ENCODE peak calls at places on chromosomes 5 and 9, in eight cellular contexts. I, Y, W, L, T, P, B and G are unnamed samples.

GRCh38 chr5:79236970-79237734 is 1.2 kb downstream of the JMY start:
- DNase-seq in W (peak; percentile 54), Y (peak; percentile 56), P (peak; percentile 85), B (peak; percentile 69), T (peak; percentile 16), L (peak; percentile 35), I (peak; percentile 17), G (peak; percentile 36)

GRCh38 chr9:21096901-21097255 is 19.1 kb upstream of the IFNB1 start:
- DNase-seq in W (no peak), L (no peak), B (no peak), I (no peak), P (no peak), Y (no peak), T (no peak), G (no peak)

GRCh38 chr5:160923927-160924705 is 72.1 kb upstream of the ATP10B start:
- DNase-seq in W (peak; percentile 34), I (no peak), T (no peak), L (no peak), B (no peak), Y (peak; percentile 93), P (no peak), G (peak; percentile 79)

GRCh38 chr5:159309689-159310433 is 20.4 kb downstream of the IL12B start:
- DNase-seq in Y (no peak), I (no peak), P (no peak), T (no peak), W (no peak), L (no peak), B (peak; percentile 54), G (no peak)

GRCh38 chr5:134554319-134555222 is 29.1 kb downstream of the JADE2 start:
- DNase-seq in P (no peak), B (peak; percentile 78), I (peak; percentile 75), Y (no peak), W (peak; percentile 81), L (peak; percentile 60), T (peak; percentile 85), G (peak; percentile 36)

GRCh38 chr5:2669259-2669658 is 82.2 kb downstream of the IRX2 start:
- DNase-seq in B (no peak), W (no peak), P (no peak), I (no peak), T (no peak), L (no peak), Y (no peak), G (no peak)

GRCh38 chr5:35851282-35851681 is 5.4 kb upstream of the IL7R start:
- DNase-seq in I (no peak), L (no peak), W (peak; percentile 54), P (no peak), T (no peak), Y (no peak), B (no peak), G (no peak)

GRCh38 chr9:95076696-95077052 is 240.8 kb downstream of the FANCC start:
- DNase-seq in Y (no peak), W (no peak), B (no peak), L (no peak), T (no peak), I (no peak), P (no peak), G (no peak)

GRCh38 chr9:23702311-23702922 is 123.6 kb downstream of the ELAVL2 start:
- DNase-seq in Y (no peak), W (peak; percentile 71), L (no peak), T (no peak), I (no peak), P (no peak), B (no peak), G (no peak)

GRCh38 chr5:172274951-172275753 is 8.4 kb downstream of the UBTD2 start:
- DNase-seq in L (no peak), P (no peak), I (no peak), B (no peak), W (no peak), T (peak; percentile 87), Y (no peak), G (no peak)

DNA sequence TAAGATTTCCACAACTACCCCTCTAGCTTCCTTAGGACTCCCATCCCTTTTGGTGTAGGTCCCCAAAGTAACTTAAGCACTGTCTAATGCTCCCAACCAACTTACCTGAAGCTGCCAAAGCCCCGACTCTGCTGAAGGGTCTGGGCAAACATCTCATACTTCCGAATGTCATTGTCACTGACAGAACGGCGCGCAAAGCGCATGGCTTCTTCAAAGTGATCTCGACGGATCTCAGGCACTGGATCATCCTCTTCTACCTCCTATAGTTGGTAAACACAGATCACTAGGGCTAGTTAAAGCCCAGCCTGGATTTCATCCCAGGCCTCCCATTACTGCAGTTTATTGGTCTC is 15.2 kb downstream of the VCP start:
- DNase-seq in W (no peak), B (no peak), T (no peak), L (no peak), I (no peak), Y (no peak), P (no peak), G (no peak)
- H3K27ac ChIP-seq in W (no peak overlapping the region), B (no peak overlapping the region), T (no peak overlapping the region), L (no peak overlapping the region), I (no peak overlapping the region), Y (no peak overlapping the region), P (no peak overlapping the region), G (no peak overlapping the region)

GRCh38 chr5:149728303-149728702 is 1.8 kb upstream of the PPARGC1B start:
- DNase-seq in Y (no peak), I (no peak), T (no peak), B (no peak), L (no peak), P (no peak), W (no peak), G (no peak)
- H3K27ac ChIP-seq in Y (no peak overlapping the region), I (no peak overlapping the region), T (no peak overlapping the region), B (peak overlapping the region; percentile 38), L (no peak overlapping the region), P (no peak overlapping the region), W (no peak overlapping the region), G (no peak overlapping the region)

DNA sequence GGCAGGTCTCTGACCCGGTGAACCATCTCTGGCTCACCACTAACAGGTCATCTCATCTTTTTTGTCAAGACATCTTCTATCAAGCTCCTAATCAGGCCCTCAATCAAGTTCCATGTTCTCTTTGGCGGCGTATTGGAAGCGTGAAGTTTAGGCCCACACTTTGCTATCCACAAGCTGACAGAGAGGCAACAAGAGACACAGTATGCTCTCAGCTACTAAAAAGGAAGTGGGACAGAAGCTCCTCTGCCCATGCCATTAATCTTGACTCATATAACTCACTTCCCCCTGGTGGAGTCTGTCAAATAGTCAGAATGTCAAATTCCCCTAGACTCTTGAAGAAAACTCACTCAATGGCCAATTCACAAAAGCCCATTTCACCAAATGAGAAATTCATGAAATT is 77.6 kb upstream of the TMC1 start:
- DNase-seq in L (no peak), P (no peak), Y (no peak), W (peak; percentile 57), B (no peak), T (no peak), I (no peak), G (no peak)
- H3K27ac ChIP-seq in L (no peak overlapping the region), P (no peak overlapping the region), Y (no peak overlapping the region), W (peak overlapping the region; percentile 83), B (no peak overlapping the region), T (peak overlapping the region; percentile 19), I (no peak overlapping the region), G (no peak overlapping the region)

DNA sequence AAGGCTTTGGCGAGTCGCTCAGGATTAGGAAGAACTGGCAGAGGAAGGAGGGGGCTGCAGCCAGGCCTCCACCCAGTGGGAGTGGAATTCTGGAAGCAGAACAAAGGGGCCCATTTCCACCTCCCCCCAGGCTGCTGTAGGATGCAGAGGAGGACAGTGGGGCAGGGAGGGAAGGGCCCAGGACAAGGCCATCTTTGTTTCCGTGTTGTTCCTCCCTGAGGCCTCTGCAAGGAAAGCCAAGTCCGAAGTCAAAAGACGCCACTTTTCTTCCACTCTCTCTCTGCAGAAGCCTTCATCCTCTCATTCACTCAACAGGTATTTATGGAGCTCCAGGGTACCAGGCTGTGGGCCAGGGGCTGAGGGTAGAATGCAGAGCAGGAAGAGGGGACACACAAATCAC is 70.7 kb downstream of the ENTREP1 start:
- DNase-seq in L (no peak), P (no peak), B (no peak), Y (no peak), I (no peak), T (no peak), W (no peak), G (no peak)
- H3K27ac ChIP-seq in L (peak overlapping the region; percentile 90), P (no peak overlapping the region), B (no peak overlapping the region), Y (no peak overlapping the region), I (no peak overlapping the region), T (no peak overlapping the region), W (no peak overlapping the region), G (no peak overlapping the region)

GRCh38 chr5:139593716-139594319 is 32.7 kb downstream of the UBE2D2 start:
- DNase-seq in I (no peak), L (no peak), W (peak; percentile 85), B (no peak), Y (no peak), P (no peak), T (peak; percentile 65), G (no peak)
- H3K27ac ChIP-seq in I (no peak overlapping the region), L (peak overlapping the region; percentile 37), W (peak overlapping the region; percentile 34), B (no peak overlapping the region), Y (peak overlapping the region; percentile 1), P (no peak overlapping the region), T (peak overlapping the region; percentile 22), G (no peak overlapping the region)

DNA sequence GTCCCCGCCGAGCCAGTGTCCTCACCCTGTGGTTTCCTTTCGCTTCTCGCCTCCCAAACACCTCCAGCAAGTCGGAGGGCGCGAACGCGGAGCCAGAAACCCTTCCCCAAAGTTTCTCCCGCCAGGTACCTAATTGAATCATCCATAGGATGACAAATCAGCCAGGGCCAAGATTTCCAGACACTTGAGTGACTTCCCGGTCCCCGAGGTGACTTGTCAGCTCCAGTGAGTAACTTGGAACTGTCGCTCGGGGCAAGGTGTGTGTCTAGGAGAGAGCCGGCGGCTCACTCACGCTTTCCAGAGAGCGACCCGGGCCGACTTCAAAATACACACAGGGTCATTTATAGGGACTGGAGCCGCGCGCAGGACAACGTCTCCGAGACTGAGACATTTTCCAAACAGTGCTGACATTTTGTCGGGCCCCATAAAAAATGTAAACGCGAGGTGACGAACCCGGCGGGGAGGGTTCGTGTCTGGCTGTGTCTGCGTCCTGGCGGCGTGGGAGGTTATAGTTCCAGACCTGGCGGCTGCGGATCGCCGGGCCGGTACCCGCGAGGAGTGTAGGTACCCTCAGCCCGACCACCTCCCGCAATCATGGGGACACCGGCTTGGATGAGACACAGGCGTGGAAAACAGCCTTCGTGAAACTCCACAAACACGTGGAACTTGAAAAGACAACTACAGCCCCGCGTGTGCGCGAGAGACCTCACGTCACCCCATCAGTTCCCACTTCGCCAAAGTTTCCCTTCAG is 1.4 kb downstream of the GLIS3 start:
- DNase-seq in B (peak; percentile 67), I (peak; percentile 26), L (peak; percentile 35), P (no peak), W (peak; percentile 56), T (no peak), Y (peak; percentile 34), G (peak; percentile 47)
- H3K27ac ChIP-seq in B (peak overlapping the region; percentile 79), I (peak overlapping the region; percentile 55), L (peak overlapping the region; percentile 89), P (peak overlapping the region; percentile 45), W (peak overlapping the region; percentile 91), T (peak overlapping the region; percentile 95), Y (peak overlapping the region; percentile 92), G (peak overlapping the region; percentile 87)